ENCODE peak calls at places on chromosomes 5 and 9, in seven cellular contexts. One of them, this sample, is unnamed.

GRCh38 chr5:37495210-37495609 is 116.1 kb downstream of the WDR70 start:
- DNase-seq in kidney epithelial cell: no peak
- DNase-seq in adrenal gland: no peak
- DNase-seq in transverse colon: no peak
- DNase-seq in cardiac fibroblast: peak
- DNase-seq in H1: no peak
- DNase-seq in mammary epithelial cell: peak
- DNase-seq in this sample: no peak

GRCh38 chr5:14325369-14325768 is 182.2 kb downstream of the TRIO start:
- DNase-seq in kidney epithelial cell: no peak
- DNase-seq in adrenal gland: no peak
- DNase-seq in transverse colon: no peak
- DNase-seq in cardiac fibroblast: no peak
- DNase-seq in H1: no peak
- DNase-seq in mammary epithelial cell: no peak
- DNase-seq in this sample: no peak

GRCh38 chr9:35951736-35952135 is 6.2 kb downstream of the OR2S2 start:
- DNase-seq in kidney epithelial cell: no peak
- DNase-seq in adrenal gland: no peak
- DNase-seq in transverse colon: no peak
- DNase-seq in cardiac fibroblast: peak
- DNase-seq in H1: peak
- DNase-seq in mammary epithelial cell: peak
- DNase-seq in this sample: no peak

GRCh38 chr5:112711436-112711835 is 26.2 kb upstream of the APC start:
- DNase-seq in kidney epithelial cell: no peak
- DNase-seq in adrenal gland: no peak
- DNase-seq in transverse colon: no peak
- DNase-seq in cardiac fibroblast: no peak
- DNase-seq in H1: no peak
- DNase-seq in mammary epithelial cell: no peak
- DNase-seq in this sample: no peak

GRCh38 chr5:124740991-124741583 is 5.4 kb downstream of the ZNF608 start:
- DNase-seq in kidney epithelial cell: no peak
- DNase-seq in adrenal gland: no peak
- DNase-seq in transverse colon: no peak
- DNase-seq in cardiac fibroblast: no peak
- DNase-seq in H1: no peak
- DNase-seq in mammary epithelial cell: peak
- DNase-seq in this sample: peak

GRCh38 chr5:168312606-168313297 is 21.3 kb downstream of the WWC1 start:
- DNase-seq in kidney epithelial cell: no peak
- DNase-seq in adrenal gland: no peak
- DNase-seq in transverse colon: no peak
- DNase-seq in cardiac fibroblast: no peak
- DNase-seq in H1: no peak
- DNase-seq in mammary epithelial cell: no peak
- DNase-seq in this sample: no peak

GRCh38 chr5:140249536-140249935 is 53.4 kb downstream of the PFDN1 start:
- DNase-seq in kidney epithelial cell: no peak
- DNase-seq in adrenal gland: no peak
- DNase-seq in transverse colon: no peak
- DNase-seq in cardiac fibroblast: no peak
- DNase-seq in H1: no peak
- DNase-seq in mammary epithelial cell: no peak
- DNase-seq in this sample: no peak

GRCh38 chr5:25028994-25029393 is 384.2 kb upstream of the CDH10 start:
- DNase-seq in kidney epithelial cell: no peak
- DNase-seq in adrenal gland: no peak
- DNase-seq in transverse colon: no peak
- DNase-seq in cardiac fibroblast: no peak
- DNase-seq in H1: no peak
- DNase-seq in mammary epithelial cell: no peak
- DNase-seq in this sample: no peak

GRCh38 chr5:133240425-133241091 is 188.7 kb downstream of the HSPA4 start:
- DNase-seq in kidney epithelial cell: peak
- DNase-seq in adrenal gland: peak
- DNase-seq in transverse colon: no peak
- DNase-seq in cardiac fibroblast: peak
- DNase-seq in H1: no peak
- DNase-seq in mammary epithelial cell: peak
- DNase-seq in this sample: peak

GRCh38 chr9:764986-765385 is 76.5 kb upstream of the DMRT1 start:
- DNase-seq in kidney epithelial cell: no peak
- DNase-seq in adrenal gland: no peak
- DNase-seq in transverse colon: no peak
- DNase-seq in cardiac fibroblast: no peak
- DNase-seq in H1: peak
- DNase-seq in mammary epithelial cell: no peak
- DNase-seq in this sample: no peak

GRCh38 chr9:92122792-92123191 is 7.6 kb upstream of the SPTLC1 start:
- DNase-seq in kidney epithelial cell: no peak
- DNase-seq in adrenal gland: no peak
- DNase-seq in transverse colon: no peak
- DNase-seq in cardiac fibroblast: no peak
- DNase-seq in H1: no peak
- DNase-seq in mammary epithelial cell: no peak
- DNase-seq in this sample: no peak

GRCh38 chr5:139649082-139649991 is 1.2 kb downstream of the CXXC5 start:
- DNase-seq in kidney epithelial cell: no peak
- DNase-seq in adrenal gland: no peak
- DNase-seq in transverse colon: peak
- DNase-seq in cardiac fibroblast: no peak
- DNase-seq in H1: peak
- DNase-seq in mammary epithelial cell: no peak
- DNase-seq in this sample: no peak

GRCh38 chr5:135438712-135439111 is 8.4 kb downstream of the DCANP1 start:
- DNase-seq in kidney epithelial cell: no peak
- DNase-seq in adrenal gland: no peak
- DNase-seq in transverse colon: no peak
- DNase-seq in cardiac fibroblast: no peak
- DNase-seq in H1: peak
- DNase-seq in mammary epithelial cell: no peak
- DNase-seq in this sample: no peak

GRCh38 chr5:26847041-26847736 is 191.2 kb downstream of the CDH9 start:
- DNase-seq in kidney epithelial cell: no peak
- DNase-seq in adrenal gland: peak
- DNase-seq in transverse colon: no peak
- DNase-seq in cardiac fibroblast: no peak
- DNase-seq in H1: no peak
- DNase-seq in mammary epithelial cell: peak
- DNase-seq in this sample: no peak

GRCh38 chr5:14809369-14810144 is 62.0 kb downstream of the ANKH start:
- DNase-seq in kidney epithelial cell: peak
- DNase-seq in adrenal gland: peak
- DNase-seq in transverse colon: peak
- DNase-seq in cardiac fibroblast: peak
- DNase-seq in H1: no peak
- DNase-seq in mammary epithelial cell: peak
- DNase-seq in this sample: peak

GRCh38 chr9:128503870-128504269 is 649 bp upstream of the GLE1 start:
- DNase-seq in kidney epithelial cell: no peak
- DNase-seq in adrenal gland: peak
- DNase-seq in transverse colon: peak
- DNase-seq in cardiac fibroblast: peak
- DNase-seq in H1: no peak
- DNase-seq in mammary epithelial cell: peak
- DNase-seq in this sample: no peak

GRCh38 chr9:86075132-86075807 is 24.1 kb downstream of the GOLM1 start:
- DNase-seq in kidney epithelial cell: no peak
- DNase-seq in adrenal gland: no peak
- DNase-seq in transverse colon: no peak
- DNase-seq in cardiac fibroblast: no peak
- DNase-seq in H1: no peak
- DNase-seq in mammary epithelial cell: no peak
- DNase-seq in this sample: no peak

GRCh38 chr5:178116406-178116885 is 3.1 kb downstream of the N4BP3 start:
- DNase-seq in kidney epithelial cell: no peak
- DNase-seq in adrenal gland: no peak
- DNase-seq in transverse colon: peak
- DNase-seq in cardiac fibroblast: no peak
- DNase-seq in H1: no peak
- DNase-seq in mammary epithelial cell: no peak
- DNase-seq in this sample: no peak

GRCh38 chr5:15501057-15501791 is 1.2 kb downstream of the FBXL7 start:
- DNase-seq in kidney epithelial cell: peak
- DNase-seq in adrenal gland: peak
- DNase-seq in transverse colon: peak
- DNase-seq in cardiac fibroblast: peak
- DNase-seq in H1: peak
- DNase-seq in mammary epithelial cell: peak
- DNase-seq in this sample: no peak

GRCh38 chr5:53424691-53425597 is 55.5 kb upstream of the FST start:
- DNase-seq in kidney epithelial cell: no peak
- DNase-seq in adrenal gland: no peak
- DNase-seq in transverse colon: no peak
- DNase-seq in cardiac fibroblast: peak
- DNase-seq in H1: no peak
- DNase-seq in mammary epithelial cell: peak
- DNase-seq in this sample: no peak

GRCh38 chr9:127415657-127416056 is 8.5 kb upstream of the ZNF79 start:
- DNase-seq in kidney epithelial cell: no peak
- DNase-seq in adrenal gland: no peak
- DNase-seq in transverse colon: no peak
- DNase-seq in cardiac fibroblast: no peak
- DNase-seq in H1: no peak
- DNase-seq in mammary epithelial cell: no peak
- DNase-seq in this sample: no peak

GRCh38 chr5:120451445-120451844 is 12.7 kb upstream of the PRR16 start:
- DNase-seq in kidney epithelial cell: no peak
- DNase-seq in adrenal gland: no peak
- DNase-seq in transverse colon: no peak
- DNase-seq in cardiac fibroblast: no peak
- DNase-seq in H1: no peak
- DNase-seq in mammary epithelial cell: no peak
- DNase-seq in this sample: no peak

GRCh38 chr9:95443301-95443700 is 73.5 kb downstream of the PTCH1 start:
- DNase-seq in kidney epithelial cell: no peak
- DNase-seq in adrenal gland: no peak
- DNase-seq in transverse colon: no peak
- DNase-seq in cardiac fibroblast: no peak
- DNase-seq in H1: no peak
- DNase-seq in mammary epithelial cell: no peak
- DNase-seq in this sample: no peak

GRCh38 chr9:91954841-91955471 is 4.9 kb upstream of the ROR2 start:
- DNase-seq in kidney epithelial cell: no peak
- DNase-seq in adrenal gland: peak
- DNase-seq in transverse colon: peak
- DNase-seq in cardiac fibroblast: peak
- DNase-seq in H1: peak
- DNase-seq in mammary epithelial cell: peak
- DNase-seq in this sample: peak

GRCh38 chr5:7392401-7393024 is 3.4 kb upstream of the ADCY2 start:
- DNase-seq in kidney epithelial cell: no peak
- DNase-seq in adrenal gland: peak
- DNase-seq in transverse colon: no peak
- DNase-seq in cardiac fibroblast: peak
- DNase-seq in H1: no peak
- DNase-seq in mammary epithelial cell: no peak
- DNase-seq in this sample: peak
- H3K4me3 ChIP-seq in kidney epithelial cell: no peak
- H3K4me3 ChIP-seq in adrenal gland: no peak
- H3K4me3 ChIP-seq in transverse colon: no peak
- H3K4me3 ChIP-seq in cardiac fibroblast: no peak
- H3K4me3 ChIP-seq in H1: no peak
- H3K4me3 ChIP-seq in mammary epithelial cell: no peak
- H3K4me3 ChIP-seq in this sample: no peak

DNA sequence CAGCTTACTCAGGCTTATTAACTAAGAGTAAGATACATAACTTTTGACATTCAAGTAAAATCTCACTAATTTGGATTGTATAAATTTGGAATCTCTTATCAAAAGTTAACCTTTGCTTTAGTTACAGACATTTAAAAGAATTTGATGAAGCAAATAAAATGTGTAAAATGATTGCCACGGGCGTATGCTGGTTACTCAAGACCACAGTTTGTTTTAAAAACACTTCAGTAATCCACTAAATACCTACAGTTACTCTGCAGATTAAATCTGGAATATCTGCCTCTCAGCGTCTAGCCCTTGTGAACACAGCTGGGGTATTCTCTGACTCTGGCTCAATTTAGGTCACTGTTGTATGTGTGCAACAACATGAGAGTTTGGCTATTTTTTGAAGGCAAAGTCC is 143.8 kb downstream of the MCTP1 start:
- DNase-seq in kidney epithelial cell: no peak
- DNase-seq in adrenal gland: no peak
- DNase-seq in transverse colon: no peak
- DNase-seq in cardiac fibroblast: no peak
- DNase-seq in H1: no peak
- DNase-seq in mammary epithelial cell: no peak
- DNase-seq in this sample: no peak
- TF ChIP-seq CTCF in kidney epithelial cell: no peak
- TF ChIP-seq CTCF in adrenal gland: no peak
- TF ChIP-seq CTCF in transverse colon: no peak
- TF ChIP-seq CTCF in cardiac fibroblast: no peak
- TF ChIP-seq CTCF in H1: no peak
- TF ChIP-seq CTCF in mammary epithelial cell: no peak
- TF ChIP-seq CTCF in this sample: no peak

GRCh38 chr5:55104036-55104767 is 1.8 kb downstream of the GZMA start:
- DNase-seq in kidney epithelial cell: no peak
- DNase-seq in adrenal gland: no peak
- DNase-seq in transverse colon: no peak
- DNase-seq in cardiac fibroblast: no peak
- DNase-seq in H1: no peak
- DNase-seq in mammary epithelial cell: no peak
- DNase-seq in this sample: no peak
- H3K4me3 ChIP-seq in kidney epithelial cell: no peak
- H3K4me3 ChIP-seq in adrenal gland: no peak
- H3K4me3 ChIP-seq in transverse colon: no peak
- H3K4me3 ChIP-seq in cardiac fibroblast: no peak
- H3K4me3 ChIP-seq in H1: no peak
- H3K4me3 ChIP-seq in mammary epithelial cell: no peak
- H3K4me3 ChIP-seq in this sample: no peak

GRCh38 chr5:32323741-32324140 is 11.0 kb upstream of the MTMR12 start:
- DNase-seq in kidney epithelial cell: no peak
- DNase-seq in adrenal gland: no peak
- DNase-seq in transverse colon: no peak
- DNase-seq in cardiac fibroblast: no peak
- DNase-seq in H1: peak
- DNase-seq in mammary epithelial cell: no peak
- DNase-seq in this sample: no peak
- TF ChIP-seq CTCF in kidney epithelial cell: no peak
- TF ChIP-seq CTCF in adrenal gland: no peak
- TF ChIP-seq CTCF in transverse colon: no peak
- TF ChIP-seq CTCF in cardiac fibroblast: no peak
- TF ChIP-seq CTCF in H1: peak
- TF ChIP-seq CTCF in mammary epithelial cell: no peak
- TF ChIP-seq CTCF in this sample: no peak

This sample was measured in BJ.